ENCODE peak calls at places on chromosomes 13 and 19, in four cellular contexts. Y is K562, O is GM12878, U is HepG2. A is an unnamed sample.

GRCh38 chr13:34343413-34343812 is 525.5 kb downstream of the RFC3 start:
- DNase-seq in Y (no peak), O (no peak), U (no peak), A (no peak)

GRCh38 chr19:6273701-6274601 is 5.8 kb downstream of the MLLT1 start:
- DNase-seq in Y (peak), O (no peak), U (peak), A (peak)

GRCh38 chr19:16062789-16063188 is 13.5 kb upstream of the TPM4 start:
- DNase-seq in Y (peak), O (no peak), U (no peak), A (peak)

GRCh38 chr19:6667114-6667627 is 2.8 kb downstream of the TNFSF14 start:
- DNase-seq in Y (peak), O (no peak), U (no peak), A (no peak)

GRCh38 chr13:43113603-43114002 is 90.2 kb downstream of the DNAJC15 start:
- DNase-seq in Y (no peak), O (no peak), U (peak), A (no peak)

GRCh38 chr13:26476111-26476743 is 81.3 kb upstream of the WASF3 start:
- DNase-seq in Y (no peak), O (no peak), U (peak), A (no peak)

GRCh38 chr19:48630289-48631036 is 6.7 kb downstream of the DBP start:
- DNase-seq in Y (no peak), O (no peak), U (no peak), A (no peak)

GRCh38 chr13:98613591-98613990 is 36.7 kb upstream of the STK24 start:
- DNase-seq in Y (no peak), O (no peak), U (no peak), A (no peak)

GRCh38 chr19:10191347-10191746 is 3.4 kb downstream of the DNMT1 start:
- DNase-seq in Y (no peak), O (no peak), U (peak), A (no peak)

GRCh38 chr13:97205971-97206370 is 16.2 kb upstream of the MBNL2 start:
- DNase-seq in Y (no peak), O (no peak), U (no peak), A (no peak)

GRCh38 chr19:40433391-40434216 is 7.8 kb upstream of the SERTAD1 start:
- DNase-seq in Y (peak), O (no peak), U (peak), A (peak)

GRCh38 chr19:50532952-50533351 is 19.2 kb upstream of the ASPDH start:
- DNase-seq in Y (no peak), O (no peak), U (no peak), A (no peak)

GRCh38 chr13:31377946-31378345 is 178.2 kb downstream of the B3GLCT start:
- DNase-seq in Y (no peak), O (no peak), U (no peak), A (no peak)

GRCh38 chr13:100297413-100297812 is 208.5 kb downstream of the PCCA start:
- DNase-seq in Y (no peak), O (no peak), U (no peak), A (no peak)

GRCh38 chr19:2145831-2146241 is 5.5 kb downstream of the AP3D1 start:
- DNase-seq in Y (no peak), O (no peak), U (no peak), A (no peak)

GRCh38 chr13:99360696-99361095 is 53.5 kb upstream of the GPR183 start:
- DNase-seq in Y (no peak), O (no peak), U (no peak), A (no peak)

GRCh38 chr19:45478454-45479238 is 10.8 kb downstream of the FOSB start:
- DNase-seq in Y (peak), O (peak), U (peak), A (peak)

GRCh38 chr13:21849323-21849722 is 178.4 kb downstream of the FGF9 start:
- DNase-seq in Y (peak), O (peak), U (peak), A (peak)

GRCh38 chr13:96141032-96141431 is 51.1 kb downstream of the HS6ST3 start:
- DNase-seq in Y (no peak), O (no peak), U (peak), A (no peak)

GRCh38 chr13:63308585-63308984 is 1892.9 kb upstream of the PCDH20 start:
- DNase-seq in Y (no peak), O (no peak), U (no peak), A (no peak)

GRCh38 chr13:90933097-90933826 is 414.2 kb upstream of the MIR17HG start:
- DNase-seq in Y (no peak), O (no peak), U (no peak), A (no peak)
- TF ChIP-seq FOXM1 in Y (no peak), O (no peak), U (no peak), A (no peak)

GRCh38 chr19:43957891-43958290 is 6.9 kb downstream of the ZNF221 start:
- DNase-seq in Y (no peak), O (no peak), U (peak), A (no peak)
- TF ChIP-seq USF2 in Y (no peak), O (no peak), U (no peak), A (no peak)

DNA sequence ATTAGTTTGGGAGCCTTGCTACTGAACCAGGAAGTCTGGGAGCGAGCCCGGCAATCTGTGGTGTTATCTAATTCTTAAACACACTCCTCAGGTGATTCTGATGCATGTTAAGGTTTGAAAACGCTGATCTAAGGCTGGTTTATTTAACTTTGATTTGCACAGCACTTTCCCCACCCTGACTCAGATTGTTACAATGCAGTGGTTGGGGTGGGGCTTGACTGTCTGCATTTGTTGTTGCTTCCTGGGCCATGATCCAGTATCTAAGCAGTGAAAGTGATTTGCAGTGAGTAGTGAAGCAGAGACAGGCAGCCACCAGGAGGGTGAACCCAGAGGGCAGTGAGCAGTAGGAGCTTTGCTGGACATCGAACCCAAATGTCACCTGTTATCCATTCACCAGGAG is 81.6 kb upstream of the ARGLU1 start:
- DNase-seq in Y (no peak), O (no peak), U (no peak), A (no peak)
- TF ChIP-seq FOXM1 in Y (no peak), O (no peak), U (no peak), A (no peak)

DNA sequence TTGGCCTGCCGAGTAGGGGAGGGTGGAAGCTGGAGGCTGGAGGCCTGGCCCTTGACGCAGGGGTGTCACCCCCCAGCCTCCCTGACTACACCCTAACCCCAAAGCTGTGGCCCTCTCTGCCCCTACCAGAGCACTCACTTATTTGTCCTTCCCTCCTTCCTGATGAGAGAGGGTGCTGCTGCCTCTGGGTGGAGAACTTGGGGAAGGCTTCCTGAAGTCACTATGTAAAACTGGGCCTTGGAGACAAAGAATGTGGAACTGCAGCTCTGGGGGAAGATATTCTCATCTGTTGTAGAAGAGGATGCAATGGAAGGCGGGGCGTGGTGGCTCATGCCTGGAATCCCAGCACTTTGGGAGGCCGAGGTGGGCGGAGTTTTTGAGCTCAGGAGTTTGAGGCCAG is 485.2 kb downstream of the ZNF536 start:
- DNase-seq in Y (no peak), O (no peak), U (no peak), A (no peak)
- TF ChIP-seq USF2 in Y (no peak), O (no peak), U (no peak), A (no peak)

GRCh38 chr19:12833747-12834417 is 497 bp downstream of the RTBDN start:
- DNase-seq in Y (peak), O (no peak), U (no peak), A (peak)

GRCh38 chr19:12833418-12833746 is 997 bp downstream of the RTBDN start:
- DNase-seq in Y (no peak), O (no peak), U (no peak), A (peak)

GRCh38 chr19:12825259-12826131 is 8.9 kb downstream of the RTBDN start:
- DNase-seq in Y (peak), O (no peak), U (no peak), A (peak)

GRCh38 chr19:12834418-12834943 is at the start of gene RTBDN:
- DNase-seq in Y (no peak), O (no peak), U (no peak), A (no peak)

DNA sequence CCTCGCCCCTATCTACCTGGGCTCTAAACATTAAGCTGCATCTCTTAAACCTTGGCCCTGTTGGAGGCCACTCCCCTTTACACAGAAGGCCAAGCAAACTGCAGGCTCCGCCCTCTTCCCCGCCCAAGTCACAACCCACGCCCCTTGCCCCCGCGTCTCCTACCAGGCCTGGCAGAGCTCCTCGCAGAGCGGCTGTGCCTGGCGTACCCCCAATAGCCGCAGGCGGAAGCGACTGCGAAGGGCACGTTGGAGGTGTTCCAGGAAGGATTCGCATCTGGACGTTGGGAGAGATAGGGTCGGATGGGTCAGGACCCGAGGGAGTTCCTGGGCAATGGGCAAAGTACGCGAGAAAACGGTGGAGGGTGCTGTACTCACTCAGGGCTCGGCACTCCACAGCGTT is 5.9 kb downstream of the RTBDN start:
- DNase-seq in Y (peak), O (no peak), U (peak), A (peak)
- TF ChIP-seq FOXM1 in Y (no peak), O (no peak), U (no peak), A (no peak)

DNA sequence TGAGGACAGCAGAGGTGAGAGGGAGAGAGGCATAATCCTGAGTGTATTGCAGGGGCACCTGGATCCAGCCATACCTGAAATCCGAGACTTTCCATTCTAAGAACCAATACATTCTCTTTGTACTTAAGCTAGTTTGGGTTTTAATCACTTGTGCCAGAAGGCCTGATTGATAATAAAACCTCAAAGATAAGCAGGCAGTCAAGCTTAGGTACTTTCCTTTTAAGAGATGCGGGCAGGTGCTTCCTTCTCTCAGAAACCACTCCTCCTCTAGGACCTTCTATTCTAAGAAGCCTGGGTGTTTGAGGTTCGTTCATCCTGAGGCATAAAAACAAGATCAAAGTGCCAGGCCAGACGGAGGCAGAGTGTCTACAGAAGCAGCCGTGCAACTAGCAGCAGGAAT is 22.2 kb downstream of the FAM187B start:
- DNase-seq in Y (no peak), O (peak), U (no peak), A (no peak)
- TF ChIP-seq USF2 in Y (no peak), O (no peak), U (no peak), A (no peak)